ENCODE peak calls at places on chromosomes 2 and 18, in four cellular contexts. N, G, M and O are unnamed samples.

GRCh38 chr2:65061910-65062339 is 5.7 kb downstream of the CEP68 start:
- DNase-seq in M (no peak), G (no peak), N (no peak), O (no peak)

GRCh38 chr2:190214434-190215194 is 105.0 kb downstream of the HIBCH start:
- DNase-seq in M (no peak), N (no peak), G (peak), O (peak)

GRCh38 chr2:20992201-20992711 is 51.6 kb downstream of the APOB start:
- DNase-seq in N (no peak), M (no peak), G (peak), O (peak)

GRCh38 chr2:160613466-160614153 is 120.0 kb upstream of the RBMS1 start:
- DNase-seq in N (no peak), M (no peak), G (peak), O (no peak)

GRCh38 chr2:220614064-220614463 is 958.0 kb downstream of the EPHA4 start:
- DNase-seq in G (no peak), M (no peak), N (no peak), O (no peak)

GRCh38 chr18:28823506-28824182 is 646.7 kb upstream of the CDH2 start:
- DNase-seq in G (peak), M (no peak), N (no peak), O (no peak)

GRCh38 chr2:237888389-237888788 is 29.0 kb downstream of the RAMP1 start:
- DNase-seq in N (peak), M (no peak), G (peak), O (no peak)

GRCh38 chr2:236899945-236900640 is 185.6 kb upstream of the COPS8 start:
- DNase-seq in N (no peak), G (no peak), M (no peak), O (no peak)

GRCh38 chr18:48100712-48101165 is 170.3 kb upstream of the SMAD2 start:
- DNase-seq in M (no peak), G (no peak), N (no peak), O (peak)

GRCh38 chr2:241902357-241902991 is 32.9 kb downstream of the RTP5 start:
- DNase-seq in M (no peak), G (no peak), N (no peak), O (peak)

GRCh38 chr2:54768772-54769428 is 45.4 kb downstream of the EML6 start:
- DNase-seq in M (no peak), N (no peak), G (no peak), O (no peak)

GRCh38 chr2:112542974-112543760 is 902 bp downstream of the POLR1B start:
- DNase-seq in M (no peak), N (peak), G (peak), O (peak)

GRCh38 chr2:119253114-119253702 is 29.6 kb downstream of the STEAP3 start:
- DNase-seq in N (no peak), M (no peak), G (peak), O (no peak)
- H3K27ac ChIP-seq in N (no peak), M (no peak), G (peak), O (no peak)

DNA sequence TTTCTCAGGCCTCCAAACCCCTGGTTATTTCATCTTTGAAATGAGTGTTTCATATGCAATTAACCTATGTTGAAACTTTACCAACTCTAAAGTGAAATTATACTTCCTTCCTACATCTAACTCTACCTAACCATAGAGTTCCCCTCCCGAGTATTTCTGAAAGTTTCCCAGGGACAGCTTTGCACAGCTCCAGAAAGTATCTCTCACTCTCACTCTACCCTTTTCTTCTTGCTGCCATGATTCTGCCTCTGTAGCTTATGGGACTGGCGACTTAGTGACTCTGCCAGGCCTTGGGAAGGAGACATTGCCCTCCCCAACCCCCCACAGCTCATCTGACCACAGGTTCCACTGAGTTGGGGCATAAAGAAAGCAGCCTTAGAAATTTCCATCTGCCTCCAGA is 107.9 kb downstream of the B3GNT2 start:
- DNase-seq in N (no peak), G (no peak), M (no peak), O (no peak)
- H3K27ac ChIP-seq in N (no peak), G (no peak), M (no peak), O (no peak)

DNA sequence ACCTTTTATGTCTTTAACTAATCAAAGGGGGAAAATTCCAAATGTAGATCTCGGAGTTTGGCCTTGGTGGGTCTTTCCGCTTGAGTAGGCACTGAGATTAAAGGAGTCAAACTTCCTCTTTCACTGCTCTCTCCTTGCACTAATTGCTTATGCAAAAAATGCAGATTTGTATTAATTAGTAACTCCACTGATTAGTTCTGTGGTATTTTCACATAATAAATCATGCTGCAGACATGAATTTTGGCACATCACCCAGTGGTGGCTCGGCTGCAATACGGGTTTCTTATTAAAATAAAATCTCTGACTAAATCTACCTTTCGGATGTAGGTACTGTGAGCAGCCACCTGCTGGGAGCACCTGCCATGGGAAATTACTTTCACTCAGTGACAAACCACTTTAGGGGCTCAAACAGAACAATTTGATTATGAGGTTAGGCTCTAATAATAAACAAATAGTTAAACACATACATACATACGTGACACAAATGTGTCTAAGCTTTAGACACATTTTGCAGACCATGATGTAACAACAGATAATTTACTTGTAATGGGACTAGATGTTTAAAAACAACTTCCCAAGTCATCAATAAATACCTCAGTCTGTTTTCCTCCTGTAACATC is 6.4 kb upstream of the NEUROD1 start:
- DNase-seq in G (no peak), M (no peak), N (no peak), O (no peak)
- H3K27ac ChIP-seq in G (no peak), M (no peak), N (no peak), O (no peak)

GRCh38 chr2:195658541-195658890 is 1.5 kb downstream of the SLC39A10 start:
- DNase-seq in M (no peak), N (peak), G (peak), O (no peak)

GRCh38 chr2:195657634-195658540 is 861 bp downstream of the SLC39A10 start:
- DNase-seq in M (peak), N (peak), G (peak), O (peak)

GRCh38 chr2:195662138-195662537 is 5.1 kb downstream of the SLC39A10 start:
- DNase-seq in N (no peak), G (no peak), M (no peak), O (no peak)

GRCh38 chr2:195659114-195659513 is 2.1 kb downstream of the SLC39A10 start:
- DNase-seq in M (no peak), N (no peak), G (peak), O (no peak)

GRCh38 chr2:195660265-195660890 is 3.4 kb downstream of the SLC39A10 start:
- DNase-seq in N (peak), G (peak), M (peak), O (peak)
- H3K27ac ChIP-seq in N (no peak), G (peak), M (peak), O (no peak)

DNA sequence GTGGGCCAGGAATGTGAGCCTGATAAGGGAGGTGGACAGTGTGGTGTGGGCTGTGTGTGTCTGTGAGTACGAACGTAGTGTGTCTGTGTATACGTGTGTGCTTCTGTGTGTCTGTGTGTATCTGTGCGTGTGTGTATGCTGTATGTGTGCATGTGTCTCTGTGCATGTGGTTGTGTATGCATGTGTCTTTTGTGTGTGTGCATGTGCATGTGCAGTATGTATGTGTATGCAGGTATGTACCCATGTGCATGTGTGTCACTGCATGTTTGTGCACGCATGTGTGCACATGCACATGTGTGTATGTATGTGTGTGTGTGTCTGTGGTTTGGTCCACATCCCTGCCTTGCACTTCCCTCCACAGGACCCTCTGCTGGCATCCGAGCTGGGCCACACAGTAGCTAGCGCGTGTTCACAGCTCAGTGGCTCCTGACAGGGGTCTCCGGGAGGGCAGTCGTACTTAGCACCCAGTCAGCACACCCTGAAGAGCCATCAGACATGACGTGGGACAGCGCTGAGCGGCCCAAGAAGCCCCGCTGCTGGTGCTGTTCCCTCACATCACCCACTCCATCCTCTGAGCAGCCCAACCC is 114.3 kb downstream of the CELF4 start:
- DNase-seq in N (no peak), G (no peak), M (no peak), O (no peak)
- H3K27ac ChIP-seq in N (no peak), G (no peak), M (no peak), O (no peak)

DNA sequence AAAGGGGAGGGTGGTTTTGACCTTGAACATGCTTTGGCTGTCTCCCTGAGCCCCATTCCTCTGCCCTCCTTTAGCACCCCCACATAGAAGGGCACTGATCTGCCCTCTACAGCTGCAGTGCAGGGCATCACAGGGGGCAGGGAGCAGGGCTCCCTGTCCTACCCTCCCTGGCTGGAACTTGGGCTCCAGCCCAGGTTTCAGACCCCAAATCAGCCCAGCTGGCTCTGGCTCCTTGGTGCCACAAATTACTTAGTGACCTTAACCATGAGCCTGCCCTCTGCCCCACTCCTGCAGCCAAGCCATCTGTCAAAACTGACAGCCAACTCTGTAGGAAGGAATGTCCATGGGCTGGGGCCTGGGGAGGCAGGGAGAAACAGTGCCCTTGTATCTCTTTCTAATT is 105.6 kb downstream of the MAPK4 start:
- DNase-seq in M (no peak), N (no peak), G (no peak), O (no peak)
- H3K27ac ChIP-seq in M (no peak), N (no peak), G (no peak), O (no peak)